ENCODE peak calls at places on chromosomes 16 and 17, in eight cellular contexts. One of them, this sample, is unnamed.

GRCh38 chr17:57601328-57601727 is 143.8 kb downstream of the CCDC182 start:
- DNase-seq in cardiac fibroblast: no peak
- DNase-seq in right lobe of liver: no peak
- DNase-seq in OCI-LY7: no peak
- DNase-seq in lung: no peak
- DNase-seq in thoracic aorta: no peak
- DNase-seq in right atrium auricular region: no peak
- DNase-seq in neural progenitor cell: no peak
- DNase-seq in this sample: no peak

GRCh38 chr16:50169555-50170096 is 16.5 kb downstream of the TENT4B start:
- DNase-seq in OCI-LY7: no peak
- DNase-seq in lung: no peak
- DNase-seq in neural progenitor cell: no peak
- DNase-seq in cardiac fibroblast: no peak
- DNase-seq in right atrium auricular region: no peak
- DNase-seq in thoracic aorta: no peak
- DNase-seq in right lobe of liver: no peak
- DNase-seq in this sample: no peak

GRCh38 chr16:49742428-49743205 is 113.3 kb downstream of the ZNF423 start:
- DNase-seq in thoracic aorta: no peak
- DNase-seq in right atrium auricular region: no peak
- DNase-seq in lung: no peak
- DNase-seq in neural progenitor cell: no peak
- DNase-seq in OCI-LY7: no peak
- DNase-seq in cardiac fibroblast: no peak
- DNase-seq in right lobe of liver: no peak
- DNase-seq in this sample: no peak

GRCh38 chr16:57003439-57004386 is 14.4 kb downstream of the NLRC5 start:
- DNase-seq in cardiac fibroblast: no peak
- DNase-seq in right lobe of liver: no peak
- DNase-seq in OCI-LY7: peak
- DNase-seq in thoracic aorta: no peak
- DNase-seq in lung: no peak
- DNase-seq in right atrium auricular region: no peak
- DNase-seq in neural progenitor cell: no peak
- DNase-seq in this sample: no peak

GRCh38 chr17:73697872-73698271 is 53.6 kb upstream of the SDK2 start:
- DNase-seq in lung: no peak
- DNase-seq in OCI-LY7: no peak
- DNase-seq in neural progenitor cell: no peak
- DNase-seq in thoracic aorta: no peak
- DNase-seq in cardiac fibroblast: no peak
- DNase-seq in right atrium auricular region: no peak
- DNase-seq in right lobe of liver: peak
- DNase-seq in this sample: no peak

GRCh38 chr16:11250091-11250785 is 5.8 kb downstream of the SOCS1 start:
- DNase-seq in right lobe of liver: no peak
- DNase-seq in lung: no peak
- DNase-seq in OCI-LY7: no peak
- DNase-seq in right atrium auricular region: no peak
- DNase-seq in cardiac fibroblast: peak
- DNase-seq in thoracic aorta: no peak
- DNase-seq in neural progenitor cell: no peak
- DNase-seq in this sample: no peak

GRCh38 chr17:79948918-79949645 is 86.6 kb downstream of the TBC1D16 start:
- DNase-seq in right lobe of liver: peak
- DNase-seq in lung: no peak
- DNase-seq in neural progenitor cell: peak
- DNase-seq in OCI-LY7: no peak
- DNase-seq in cardiac fibroblast: no peak
- DNase-seq in thoracic aorta: no peak
- DNase-seq in right atrium auricular region: no peak
- DNase-seq in this sample: no peak

GRCh38 chr16:75079346-75079926 is 37.1 kb downstream of the LDHD start:
- DNase-seq in right atrium auricular region: no peak
- DNase-seq in OCI-LY7: no peak
- DNase-seq in right lobe of liver: peak
- DNase-seq in thoracic aorta: no peak
- DNase-seq in lung: no peak
- DNase-seq in neural progenitor cell: no peak
- DNase-seq in cardiac fibroblast: no peak
- DNase-seq in this sample: no peak

GRCh38 chr17:77888242-77889134 is 70.0 kb upstream of the TNRC6C start:
- DNase-seq in thoracic aorta: no peak
- DNase-seq in cardiac fibroblast: no peak
- DNase-seq in right lobe of liver: no peak
- DNase-seq in lung: no peak
- DNase-seq in neural progenitor cell: no peak
- DNase-seq in right atrium auricular region: no peak
- DNase-seq in OCI-LY7: no peak
- DNase-seq in this sample: no peak

GRCh38 chr17:82441686-82442487 is 8.7 kb downstream of the CYBC1 start:
- DNase-seq in OCI-LY7: peak
- DNase-seq in thoracic aorta: no peak
- DNase-seq in right atrium auricular region: no peak
- DNase-seq in right lobe of liver: no peak
- DNase-seq in cardiac fibroblast: no peak
- DNase-seq in neural progenitor cell: no peak
- DNase-seq in lung: no peak
- DNase-seq in this sample: no peak

GRCh38 chr16:11233727-11234376 is 22.2 kb downstream of the SOCS1 start:
- DNase-seq in OCI-LY7: peak
- DNase-seq in cardiac fibroblast: no peak
- DNase-seq in neural progenitor cell: no peak
- DNase-seq in right lobe of liver: no peak
- DNase-seq in thoracic aorta: no peak
- DNase-seq in lung: no peak
- DNase-seq in right atrium auricular region: no peak
- DNase-seq in this sample: no peak

GRCh38 chr16:396199-396598 is 800 bp upstream of the NME4 start:
- DNase-seq in right atrium auricular region: no peak
- DNase-seq in cardiac fibroblast: no peak
- DNase-seq in OCI-LY7: no peak
- DNase-seq in lung: no peak
- DNase-seq in neural progenitor cell: peak
- DNase-seq in thoracic aorta: no peak
- DNase-seq in right lobe of liver: no peak
- DNase-seq in this sample: no peak

GRCh38 chr17:14150604-14151003 is 81.3 kb downstream of the COX10 start:
- DNase-seq in right atrium auricular region: no peak
- DNase-seq in right lobe of liver: no peak
- DNase-seq in cardiac fibroblast: no peak
- DNase-seq in neural progenitor cell: no peak
- DNase-seq in lung: no peak
- DNase-seq in OCI-LY7: no peak
- DNase-seq in thoracic aorta: no peak
- DNase-seq in this sample: no peak

GRCh38 chr16:87392823-87393679 is 915 bp downstream of the MAP1LC3B start:
- DNase-seq in thoracic aorta: no peak
- DNase-seq in lung: peak
- DNase-seq in right lobe of liver: peak
- DNase-seq in right atrium auricular region: no peak
- DNase-seq in cardiac fibroblast: peak
- DNase-seq in neural progenitor cell: peak
- DNase-seq in OCI-LY7: peak
- DNase-seq in this sample: no peak

DNA sequence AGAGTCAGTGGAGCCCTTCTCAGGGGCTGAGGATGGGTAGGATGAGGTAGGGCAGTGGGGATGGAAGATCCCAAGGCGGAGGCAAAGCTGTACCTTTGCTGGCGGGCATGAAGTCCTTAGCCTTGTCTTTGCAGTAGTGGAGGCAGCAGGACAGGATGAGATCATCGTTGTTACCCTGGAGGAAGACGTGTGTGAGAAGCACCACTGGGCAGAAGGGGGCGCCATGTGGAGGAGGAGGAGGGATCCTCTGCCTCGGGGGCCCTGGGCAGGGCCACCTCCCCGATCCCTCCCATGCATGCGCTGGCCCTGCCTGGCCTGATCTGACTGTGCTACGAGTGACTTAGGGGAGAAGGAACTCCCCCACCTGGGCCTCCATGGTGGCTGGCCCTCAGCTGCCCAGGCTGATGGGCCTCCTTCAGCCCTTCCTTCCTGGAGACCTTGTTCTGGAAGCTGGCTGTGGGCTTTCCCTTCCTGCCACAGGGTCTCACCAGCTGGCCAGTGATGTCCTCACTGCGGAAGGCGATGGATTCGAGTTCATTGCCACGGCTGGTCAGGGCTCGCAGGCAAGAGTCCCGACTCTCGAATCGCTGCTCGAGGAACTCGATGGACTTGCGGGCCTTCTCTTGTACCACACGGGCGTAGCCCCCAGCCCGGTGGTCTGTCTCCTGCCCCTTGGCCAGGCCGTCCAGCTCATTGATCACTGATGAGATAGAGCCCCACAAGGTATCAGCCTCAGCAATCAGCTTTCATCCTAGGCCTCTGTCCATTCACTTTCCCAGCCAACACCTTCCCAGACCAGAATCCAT is 10.3 kb downstream of the HIC1 start:
- DNase-seq in neural progenitor cell: peak
- DNase-seq in right atrium auricular region: no peak
- DNase-seq in right lobe of liver: no peak
- DNase-seq in lung: no peak
- DNase-seq in thoracic aorta: no peak
- DNase-seq in OCI-LY7: peak
- DNase-seq in cardiac fibroblast: peak
- DNase-seq in this sample: no peak
- TF ChIP-seq CTCF in neural progenitor cell: peak
- TF ChIP-seq CTCF in right atrium auricular region: peak
- TF ChIP-seq CTCF in right lobe of liver: peak
- TF ChIP-seq CTCF in lung: no peak
- TF ChIP-seq CTCF in thoracic aorta: no peak
- TF ChIP-seq CTCF in OCI-LY7: peak
- TF ChIP-seq CTCF in cardiac fibroblast: peak
- TF ChIP-seq CTCF in this sample: peak

DNA sequence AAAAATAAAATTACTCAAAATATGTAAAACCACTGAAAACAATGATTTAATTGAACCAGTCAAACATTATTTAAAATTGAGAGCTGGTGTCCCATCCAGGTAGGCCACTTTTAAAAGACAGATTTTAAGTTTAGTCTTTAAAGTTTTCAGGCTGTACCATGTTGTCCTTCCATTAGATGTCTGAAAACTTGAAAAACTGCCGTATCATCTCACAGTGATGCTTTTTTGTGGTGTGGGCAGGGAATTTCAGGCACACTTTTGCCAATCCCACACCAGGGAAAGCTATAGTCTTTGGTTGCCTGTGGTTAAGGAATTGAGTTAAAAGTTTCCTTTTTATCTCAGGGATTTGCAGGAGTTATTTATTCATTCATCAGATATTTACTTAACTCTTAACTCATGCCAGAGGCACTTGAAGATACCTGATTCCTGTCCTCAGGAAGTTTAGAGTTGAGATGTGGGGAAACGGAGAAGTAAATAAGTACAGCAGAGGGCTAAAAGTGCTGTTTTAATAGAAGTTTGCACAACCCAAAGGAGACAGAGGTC is 3.2 kb downstream of the SNTB2 start:
- DNase-seq in neural progenitor cell: no peak
- DNase-seq in right atrium auricular region: no peak
- DNase-seq in thoracic aorta: no peak
- DNase-seq in right lobe of liver: no peak
- DNase-seq in OCI-LY7: no peak
- DNase-seq in cardiac fibroblast: no peak
- DNase-seq in lung: no peak
- DNase-seq in this sample: no peak
- H3K4me3 ChIP-seq in neural progenitor cell: no peak
- H3K4me3 ChIP-seq in right atrium auricular region: no peak
- H3K4me3 ChIP-seq in thoracic aorta: no peak
- H3K4me3 ChIP-seq in right lobe of liver: no peak
- H3K4me3 ChIP-seq in OCI-LY7: peak
- H3K4me3 ChIP-seq in cardiac fibroblast: no peak
- H3K4me3 ChIP-seq in lung: no peak
- H3K4me3 ChIP-seq in this sample: no peak

DNA sequence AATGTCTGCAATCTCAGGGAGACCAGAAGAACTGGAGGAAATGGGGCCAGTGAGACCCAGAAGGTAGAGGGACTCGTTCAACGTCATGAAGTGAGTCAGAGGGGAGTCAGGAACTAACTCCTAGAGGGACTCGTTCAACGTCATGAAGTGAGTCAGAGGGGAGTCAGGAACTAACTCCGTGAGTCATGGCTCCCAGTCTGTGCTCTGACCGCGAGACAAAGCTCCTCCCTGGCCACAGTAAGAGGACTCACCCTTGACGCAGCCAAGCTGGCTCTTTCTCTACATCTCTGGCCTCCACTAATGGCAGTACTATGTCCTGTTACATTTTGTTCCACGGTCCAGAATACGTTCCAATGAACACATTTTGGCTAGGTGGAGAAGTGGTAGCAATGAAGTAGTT is 902.5 kb downstream of the KCNJ2 start:
- DNase-seq in thoracic aorta: no peak
- DNase-seq in right atrium auricular region: no peak
- DNase-seq in OCI-LY7: no peak
- DNase-seq in right lobe of liver: no peak
- DNase-seq in cardiac fibroblast: peak
- DNase-seq in neural progenitor cell: no peak
- DNase-seq in lung: no peak
- DNase-seq in this sample: peak
- TF ChIP-seq CTCF in thoracic aorta: no peak
- TF ChIP-seq CTCF in right atrium auricular region: no peak
- TF ChIP-seq CTCF in OCI-LY7: no peak
- TF ChIP-seq CTCF in right lobe of liver: no peak
- TF ChIP-seq CTCF in cardiac fibroblast: no peak
- TF ChIP-seq CTCF in neural progenitor cell: no peak
- TF ChIP-seq CTCF in lung: no peak
- TF ChIP-seq CTCF in this sample: no peak

DNA sequence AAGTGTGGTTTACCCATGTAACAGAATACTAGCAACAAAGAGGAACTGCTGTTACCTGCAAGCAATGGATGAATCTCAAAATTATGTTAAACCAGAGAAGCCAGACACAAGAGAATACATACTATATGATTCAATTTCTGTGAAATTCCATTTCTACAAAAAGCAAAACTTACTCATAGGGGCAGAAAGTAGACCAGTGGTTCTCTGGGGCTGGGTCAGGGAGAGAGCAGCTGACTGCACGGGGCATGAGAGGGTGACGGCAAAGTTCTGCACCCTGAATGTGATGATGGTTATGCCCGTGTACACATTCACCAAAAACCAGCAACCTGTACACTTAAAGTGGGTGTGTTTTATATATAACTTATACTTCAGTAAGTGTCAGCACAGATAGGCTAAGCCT is 3.1 kb downstream of the ZNF843 start:
- DNase-seq in right atrium auricular region: no peak
- DNase-seq in OCI-LY7: no peak
- DNase-seq in lung: no peak
- DNase-seq in cardiac fibroblast: no peak
- DNase-seq in thoracic aorta: no peak
- DNase-seq in right lobe of liver: no peak
- DNase-seq in neural progenitor cell: no peak
- DNase-seq in this sample: no peak
- H3K4me3 ChIP-seq in right atrium auricular region: no peak
- H3K4me3 ChIP-seq in OCI-LY7: peak
- H3K4me3 ChIP-seq in lung: no peak
- H3K4me3 ChIP-seq in cardiac fibroblast: no peak
- H3K4me3 ChIP-seq in thoracic aorta: no peak
- H3K4me3 ChIP-seq in right lobe of liver: no peak
- H3K4me3 ChIP-seq in neural progenitor cell: no peak
- H3K4me3 ChIP-seq in this sample: no peak

This sample was measured in epithelial cell of proximal tubule.